ENCODE peak calls at places on chromosome 19, in nine cellular contexts. J, G, Z, A, K, H, X, D and N are unnamed samples.

GRCh38 chr19:14977128-14977527 is 2.5 kb downstream of the SLC1A6 start:
- DNase-seq in J (no peak), G (no peak), Z (no peak), A (no peak), K (no peak), H (no peak), X (no peak), D (no peak), N (no peak)

GRCh38 chr19:56253737-56254136 is 18.8 kb upstream of the EDDM13 start:
- DNase-seq in J (no peak), G (no peak), Z (peak; percentile 19), A (no peak), K (no peak), H (no peak), X (peak; percentile 51), D (no peak), N (peak; percentile 79)

GRCh38 chr19:48053856-48054255 is 10.0 kb upstream of the CABP5 start:
- DNase-seq in J (no peak), G (no peak), Z (no peak), A (no peak), K (no peak), H (no peak), X (no peak), D (no peak), N (peak; percentile 3)

GRCh38 chr19:1882089-1882785 is 3.1 kb downstream of the ABHD17A start:
- DNase-seq in J (peak; percentile 25), G (no peak), Z (no peak), A (no peak), K (peak; percentile 63), H (no peak), X (no peak), D (no peak), N (no peak)

GRCh38 chr19:29841559-29842367 is 30.0 kb downstream of the CCNE1 start:
- DNase-seq in J (peak; percentile 78), G (no peak), Z (no peak), A (peak; percentile 70), K (no peak), H (peak; percentile 60), X (peak; percentile 49), D (no peak), N (peak; percentile 31)

GRCh38 chr19:6491802-6492592 is 10.1 kb downstream of the TUBB4A start:
- DNase-seq in J (no peak), G (no peak), Z (no peak), A (no peak), K (no peak), H (no peak), X (no peak), D (no peak), N (no peak)

GRCh38 chr19:19627716-19628498 is at the start of gene LPAR2:
- DNase-seq in J (peak; percentile 78), G (no peak), Z (no peak), A (no peak), K (peak; percentile 66), H (peak; percentile 71), X (peak; percentile 10), D (peak; percentile 90), N (peak; percentile 36)

GRCh38 chr19:58518261-58519086 is 1.1 kb downstream of the ZBTB45 start:
- DNase-seq in J (peak; percentile 32), G (no peak), Z (no peak), A (no peak), K (no peak), H (no peak), X (no peak), D (peak; percentile 67), N (peak; percentile 30)

GRCh38 chr19:41995959-41996797 is 2.1 kb upstream of the ATP1A3 start:
- DNase-seq in J (peak; percentile 69), G (no peak), Z (no peak), A (no peak), K (no peak), H (no peak), X (no peak), D (no peak), N (peak; percentile 40)

GRCh38 chr19:10662384-10663251 is 8.5 kb downstream of the ILF3 start:
- DNase-seq in J (no peak), G (no peak), Z (no peak), A (no peak), K (no peak), H (no peak), X (peak; percentile 81), D (no peak), N (peak; percentile 88)

GRCh38 chr19:12783226-12783848 is 7.9 kb upstream of the JUNB start:
- DNase-seq in J (no peak), G (no peak), Z (no peak), A (no peak), K (no peak), H (no peak), X (no peak), D (no peak), N (peak; percentile 42)

GRCh38 chr19:11195681-11196080 is 1.7 kb downstream of the KANK2 start:
- DNase-seq in J (no peak), G (no peak), Z (no peak), A (no peak), K (no peak), H (no peak), X (no peak), D (no peak), N (no peak)

GRCh38 chr19:9911524-9911923 is 24.8 kb downstream of the OLFM2 start:
- DNase-seq in J (no peak), G (no peak), Z (no peak), A (no peak), K (no peak), H (no peak), X (no peak), D (no peak), N (no peak)

GRCh38 chr19:15280915-15281683 is 48.9 kb upstream of the EPHX3 start:
- DNase-seq in J (no peak), G (peak; percentile 81), Z (no peak), A (peak; percentile 97), K (no peak), H (peak; percentile 63), X (peak; percentile 86), D (peak; percentile 90), N (peak; percentile 95)

GRCh38 chr19:46725036-46725820 is 8.3 kb upstream of the PRKD2 start:
- DNase-seq in J (no peak), G (no peak), Z (no peak), A (no peak), K (no peak), H (no peak), X (no peak), D (peak; percentile 61), N (no peak)

GRCh38 chr19:1047696-1048147 is 7.8 kb downstream of the ABCA7 start:
- DNase-seq in J (peak; percentile 76), G (no peak), Z (no peak), A (no peak), K (no peak), H (no peak), X (no peak), D (no peak), N (no peak)

GRCh38 chr19:50647879-50648615 is 1.2 kb upstream of the C19orf81 start:
- DNase-seq in J (no peak), G (no peak), Z (no peak), A (no peak), K (no peak), H (no peak), X (no peak), D (no peak), N (no peak)
- H3K27me3 ChIP-seq in J (peaks cover 4% of the 10 kb centered on the region), G (no peaks in the 10 kb centered on the region), Z (no peaks in the 10 kb centered on the region), A (no peaks in the 10 kb centered on the region), K (peaks cover 50% of the 10 kb centered on the region), H (peaks cover 86% of the 10 kb centered on the region), X (no peaks in the 10 kb centered on the region), D (no peaks in the 10 kb centered on the region), N (peaks cover 11% of the 10 kb centered on the region)

GRCh38 chr19:40513741-40514315 is 47.0 kb downstream of the SPTBN4 start:
- DNase-seq in J (no peak), G (no peak), Z (no peak), A (no peak), K (no peak), H (no peak), X (no peak), D (no peak), N (no peak)
- H3K27me3 ChIP-seq in J (peaks cover 34% of the 10 kb centered on the region), G (no peaks in the 10 kb centered on the region), Z (peaks cover 32% of the 10 kb centered on the region), A (no peaks in the 10 kb centered on the region), K (peaks cover 34% of the 10 kb centered on the region), H (peaks cover 22% of the 10 kb centered on the region), X (peaks cover 21% of the 10 kb centered on the region), D (no peaks in the 10 kb centered on the region), N (peaks cover 39% of the 10 kb centered on the region)

GRCh38 chr19:40285353-40286234 is 449 bp upstream of the AKT2 start:
- DNase-seq in J (peak; percentile 99), G (peak; percentile 98), Z (peak; percentile 96), A (peak; percentile 99), K (peak; percentile 94), H (peak; percentile 98), X (peak; percentile 99), D (peak; percentile 100), N (peak; percentile 100)
- H3K27me3 ChIP-seq in J (no peaks in the 10 kb centered on the region), G (no peaks in the 10 kb centered on the region), Z (no peaks in the 10 kb centered on the region), A (no peaks in the 10 kb centered on the region), K (no peaks in the 10 kb centered on the region), H (no peaks in the 10 kb centered on the region), X (no peaks in the 10 kb centered on the region), D (no peaks in the 10 kb centered on the region), N (no peaks in the 10 kb centered on the region)

DNA sequence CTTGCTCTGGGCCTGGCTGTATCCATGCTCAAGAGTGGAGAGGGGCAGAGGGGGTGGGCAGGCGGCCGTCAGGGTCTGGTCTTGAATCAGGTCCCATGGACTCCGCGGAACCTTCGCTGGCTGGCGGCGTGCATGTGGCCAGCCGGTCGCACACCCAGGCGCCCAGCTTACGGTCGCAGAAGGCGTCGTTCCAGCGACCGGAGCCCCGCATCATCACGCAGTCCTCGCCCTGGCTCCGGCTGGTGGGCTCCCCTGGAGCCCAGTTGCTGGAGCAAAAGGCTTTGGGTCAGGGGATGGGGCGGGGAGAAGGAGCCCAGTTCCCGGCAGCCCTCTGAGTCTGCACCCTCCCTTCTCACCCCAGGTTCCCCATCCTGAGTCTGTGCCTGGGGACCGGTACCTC is 8.5 kb downstream of the TRAPPC5 start:
- DNase-seq in J (no peak), G (no peak), Z (no peak), A (no peak), K (no peak), H (no peak), X (no peak), D (no peak), N (no peak)
- H3K27me3 ChIP-seq in J (no peaks in the 10 kb centered on the region), G (no peaks in the 10 kb centered on the region), Z (peaks cover 5% of the 10 kb centered on the region), A (no peaks in the 10 kb centered on the region), K (no peaks in the 10 kb centered on the region), H (peaks cover 36% of the 10 kb centered on the region), X (no peaks in the 10 kb centered on the region), D (no peaks in the 10 kb centered on the region), N (no peaks in the 10 kb centered on the region)

DNA sequence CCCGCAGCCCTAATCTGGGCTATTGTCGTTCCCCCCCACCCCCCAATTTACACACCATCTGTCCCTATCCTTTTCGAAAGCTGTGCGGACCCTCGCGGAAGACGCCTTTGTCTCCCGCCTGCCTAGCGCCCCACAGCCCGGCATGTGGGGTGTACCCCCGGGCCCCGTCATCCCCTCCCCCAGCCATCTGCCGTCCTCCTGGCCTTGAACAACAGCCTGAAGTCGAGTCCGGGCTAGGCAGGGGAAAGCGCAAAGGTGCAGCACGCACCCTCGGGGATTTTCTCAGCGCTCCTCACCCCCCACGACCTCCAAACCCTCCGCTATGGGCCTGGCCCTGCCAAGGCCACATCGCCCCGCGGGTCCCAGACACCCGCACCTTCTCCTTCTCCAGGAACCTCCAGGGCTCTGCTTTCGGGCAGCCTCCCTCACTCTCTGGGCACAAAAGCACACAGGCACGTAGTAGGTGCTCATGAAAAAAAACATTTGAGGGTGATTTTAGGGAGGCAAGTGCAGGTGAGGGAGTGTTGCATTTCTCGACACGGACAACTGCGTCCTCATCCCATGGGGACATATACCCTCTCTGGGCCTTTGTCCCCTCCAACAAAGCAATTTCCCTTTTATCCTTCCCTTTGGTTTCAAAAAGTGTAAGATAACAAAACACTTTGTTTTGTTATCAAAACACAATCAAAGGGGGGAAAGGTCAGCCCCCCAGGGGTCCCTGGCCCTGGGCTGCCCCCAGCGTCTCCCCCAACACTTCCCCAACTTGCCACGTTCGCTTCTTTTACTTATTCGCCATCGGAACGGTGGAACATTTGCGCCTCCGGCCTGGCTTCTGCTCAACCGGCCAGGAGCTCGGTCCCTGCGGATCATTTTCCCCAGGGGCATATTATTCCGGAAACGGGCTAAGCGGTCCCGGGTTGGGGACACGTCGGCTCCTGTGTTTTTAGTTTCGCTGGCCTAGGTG is 16.4 kb downstream of the CCDC124 start:
- DNase-seq in J (peak; percentile 38), G (no peak), Z (no peak), A (no peak), K (no peak), H (no peak), X (no peak), D (peak; percentile 72), N (no peak)
- H3K27me3 ChIP-seq in J (peaks cover 27% of the 10 kb centered on the region), G (peaks cover 22% of the 10 kb centered on the region), Z (peaks cover 57% of the 10 kb centered on the region), A (peaks cover 8% of the 10 kb centered on the region), K (peaks cover 59% of the 10 kb centered on the region), H (peaks cover 54% of the 10 kb centered on the region), X (peaks cover 44% of the 10 kb centered on the region), D (no peaks in the 10 kb centered on the region), N (peaks cover 56% of the 10 kb centered on the region)